ENCODE peak calls at places on chromosomes 6 and 20, in eight cellular contexts. P is testis; I is mammary epithelial cell; F is A549; R is neural progenitor cell; B is lower leg skin; J is ovary; Y is effector memory CD4-positive, alpha-beta T cell. M is an unnamed sample.

GRCh38 chr6:3650959-3651697 is 100.4 kb downstream of the PXDC1 start:
- DNase-seq in P (no peak), J (no peak), R (no peak), I (no peak), B (no peak), Y (no peak), F (no peak), M (no peak)

GRCh38 chr20:32907886-32908285 is 49.2 kb downstream of the EFCAB8 start:
- DNase-seq in R (no peak), P (no peak), Y (no peak), J (no peak), F (no peak), I (no peak), B (no peak), M (no peak)

GRCh38 chr6:106002005-106002404 is 84.1 kb upstream of the PRDM1 start:
- DNase-seq in I (no peak), Y (no peak), R (no peak), J (no peak), F (no peak), P (no peak), B (no peak), M (peak; percentile 56)

GRCh38 chr6:27213544-27214125 is 33.9 kb upstream of the PRSS16 start:
- DNase-seq in P (no peak), I (peak; percentile 40), Y (no peak), J (no peak), R (peak; percentile 70), B (no peak), F (peak; percentile 31), M (peak; percentile 66)

GRCh38 chr6:134299236-134299635 is 18.7 kb downstream of the SGK1 start:
- DNase-seq in P (peak; percentile 29), I (no peak), F (no peak), Y (no peak), J (no peak), B (no peak), R (no peak), M (no peak)

GRCh38 chr6:96795481-96795880 is 41.8 kb downstream of the GPR63 start:
- DNase-seq in I (no peak), Y (no peak), P (no peak), F (no peak), J (no peak), B (no peak), R (peak; percentile 54), M (no peak)

GRCh38 chr20:63692436-63693078 is 3.9 kb upstream of the TNFRSF6B start:
- DNase-seq in B (no peak), Y (no peak), F (no peak), P (no peak), J (no peak), I (no peak), R (no peak), M (no peak)

GRCh38 chr6:46451343-46451742 is 39.9 kb downstream of the RCAN2 start:
- DNase-seq in B (no peak), Y (no peak), J (no peak), R (no peak), I (no peak), P (no peak), F (no peak), M (no peak)

DNA sequence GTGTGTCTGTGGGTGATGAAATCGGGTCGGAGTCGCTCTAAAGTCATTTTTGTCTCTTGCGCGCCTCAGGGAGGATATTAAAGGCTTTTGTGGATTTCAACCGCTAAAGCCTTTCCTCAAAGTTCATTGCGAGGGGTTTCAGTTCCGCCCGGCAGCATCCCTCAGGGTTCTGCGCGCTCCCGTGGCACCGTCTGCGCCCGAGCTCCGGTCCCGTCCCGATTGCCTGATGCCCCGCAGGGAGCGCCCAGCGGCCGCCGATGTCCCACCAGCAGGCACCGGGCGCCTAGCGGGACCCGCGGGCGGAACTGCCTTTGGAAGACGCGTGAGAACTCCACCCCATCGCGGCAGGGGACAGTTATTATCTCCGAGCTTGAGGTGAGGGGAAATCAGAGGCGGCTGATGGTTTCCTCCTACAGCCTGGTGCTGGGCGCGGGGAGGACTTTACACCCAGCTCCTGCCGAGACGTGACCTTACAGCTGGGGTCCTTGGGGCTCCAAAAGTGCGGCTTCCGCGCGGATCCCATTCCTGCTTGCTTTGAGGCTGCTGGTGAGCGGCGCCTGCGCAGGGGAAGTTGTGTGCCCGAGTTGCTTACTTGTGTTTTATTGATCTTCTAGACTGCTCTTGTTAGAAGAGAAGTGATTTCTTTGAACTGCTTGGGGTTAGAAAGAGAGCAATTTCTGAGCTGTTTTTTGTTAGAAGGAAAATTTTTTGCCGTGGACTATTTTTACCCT is 27.1 kb downstream of the ULBP1 start:
- DNase-seq in P (peak; percentile 33), R (peak; percentile 62), I (no peak), Y (peak; percentile 12), F (peak; percentile 34), B (no peak), J (no peak), M (peak; percentile 82)
- H3K4me3 ChIP-seq in P (peak overlapping the region; percentile 12), R (peak overlapping the region; percentile 34), I (peak overlapping the region; percentile 42), Y (peak overlapping the region; percentile 55), F (peak overlapping the region; percentile 45), B (no peak overlapping the region), J (no peak overlapping the region), M (peak overlapping the region; percentile 19)

DNA sequence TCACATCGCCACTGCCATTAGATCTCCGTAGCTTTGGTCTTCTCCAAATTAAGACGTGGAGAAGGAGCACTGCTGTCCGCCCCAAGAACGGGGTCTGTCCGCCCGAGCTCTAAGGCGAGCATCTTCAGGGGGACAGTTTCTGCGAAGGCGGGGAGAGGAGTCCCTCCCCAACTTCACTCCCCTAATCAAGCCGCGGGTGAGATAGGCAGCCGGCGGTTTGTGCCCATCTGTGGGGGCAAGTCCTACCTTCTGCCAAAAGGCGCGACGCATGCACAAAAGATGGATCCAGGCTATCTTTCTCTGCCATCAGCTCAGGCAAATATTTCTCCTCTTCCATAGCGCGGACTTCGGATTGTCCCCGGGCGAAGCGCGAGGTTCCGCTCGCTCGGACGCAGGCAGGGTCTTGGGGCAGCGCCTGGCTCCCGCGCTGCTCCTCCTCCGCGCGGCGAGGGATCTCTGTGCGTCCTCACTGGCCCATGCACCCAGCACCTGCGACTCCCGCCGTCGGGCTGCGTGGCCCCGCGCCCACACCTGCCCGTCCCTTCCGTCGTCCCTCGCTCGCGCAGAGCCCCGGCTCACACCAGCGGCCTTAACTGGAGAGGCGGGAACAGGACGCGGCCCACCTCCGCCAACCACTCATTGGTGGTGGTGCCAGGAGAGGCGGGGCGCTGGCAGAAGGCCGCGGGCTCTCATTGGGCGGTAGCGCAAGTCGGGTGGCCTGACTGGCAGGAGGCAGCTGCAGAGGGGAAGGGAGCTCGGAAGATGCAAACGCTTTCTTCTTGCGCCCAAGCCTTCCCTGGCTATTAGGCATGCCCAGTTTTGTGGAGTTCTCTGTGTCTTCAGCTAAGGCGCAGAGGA is at the start of gene KHDRBS2:
- DNase-seq in B (peak; percentile 31), P (peak; percentile 93), F (peak; percentile 1), R (peak; percentile 97), J (peak; percentile 39), I (peak; percentile 2), Y (no peak), M (peak; percentile 88)
- H3K4me3 ChIP-seq in B (peak within 1 kb of the TSS; percentile 5), P (peak within 1 kb of the TSS; percentile 46), F (peak within 1 kb of the TSS; percentile 8), R (peak within 1 kb of the TSS; percentile 61), J (peak within 1 kb of the TSS; percentile 31), I (no peak within 1 kb of the TSS), Y (no peak within 1 kb of the TSS), M (peak within 1 kb of the TSS; percentile 84)

GRCh38 chr6:7146079-7146828 is 38.5 kb downstream of the RREB1 start:
- DNase-seq in P (peak; percentile 77), J (peak; percentile 51), Y (no peak), R (no peak), I (peak; percentile 56), F (no peak), B (peak; percentile 71), M (no peak)

GRCh38 chr6:7147051-7147671 is 39.4 kb downstream of the RREB1 start:
- DNase-seq in R (peak; percentile 75), B (no peak), I (no peak), Y (no peak), J (no peak), P (no peak), F (no peak), M (no peak)

GRCh38 chr6:7144810-7145209 is 37.0 kb downstream of the RREB1 start:
- DNase-seq in J (no peak), Y (no peak), F (no peak), B (no peak), I (no peak), P (no peak), R (no peak), M (no peak)

GRCh38 chr6:7143161-7143974 is 35.6 kb downstream of the RREB1 start:
- DNase-seq in J (no peak), F (no peak), I (no peak), Y (no peak), B (no peak), P (peak; percentile 63), R (no peak), M (no peak)

DNA sequence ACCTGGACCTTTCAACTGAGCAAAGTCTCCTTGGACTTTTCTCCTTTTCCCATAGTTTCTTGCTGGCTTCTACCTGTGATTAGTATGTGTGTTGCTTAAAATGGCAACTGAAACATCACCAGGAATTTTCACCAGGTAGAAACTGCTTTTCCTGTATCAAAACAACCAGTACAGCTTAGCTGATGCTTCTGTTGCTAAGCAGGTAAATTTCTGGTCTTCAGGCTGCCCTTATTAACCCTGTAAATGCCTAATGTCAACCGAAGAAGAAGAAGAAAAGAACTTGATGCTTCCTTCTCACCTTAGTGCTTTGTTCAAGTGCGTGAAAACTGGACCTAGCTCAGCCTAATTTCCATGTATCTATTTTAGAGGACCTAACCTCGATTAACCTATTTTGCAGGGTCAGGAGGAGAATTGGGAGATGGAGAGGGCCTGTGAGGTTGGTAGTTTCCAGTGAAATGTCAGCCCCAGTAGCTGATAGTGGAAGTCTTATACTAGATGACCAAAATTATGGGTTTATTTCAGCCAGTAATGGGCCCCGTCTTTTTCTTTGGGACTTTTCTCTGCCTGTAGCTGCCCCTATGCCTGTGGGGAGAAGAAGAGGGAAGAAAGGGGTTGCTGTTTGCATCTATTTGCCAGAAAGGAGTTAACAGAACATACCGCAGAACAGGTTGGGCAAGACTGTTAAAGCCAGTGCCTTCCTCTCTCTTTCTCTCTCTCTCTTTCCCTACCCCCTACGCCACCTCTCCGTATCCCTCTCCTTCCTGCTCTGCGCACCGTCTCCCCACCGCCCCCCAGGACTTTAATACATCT is 37.7 kb downstream of the RREB1 start:
- DNase-seq in P (no peak), I (peak; percentile 68), Y (no peak), B (no peak), F (no peak), J (no peak), R (no peak), M (no peak)
- H3K4me3 ChIP-seq in P (no peak overlapping the region), I (peak overlapping the region; percentile 25), Y (no peak overlapping the region), B (no peak overlapping the region), F (no peak overlapping the region), J (no peak overlapping the region), R (no peak overlapping the region), M (no peak overlapping the region)

DNA sequence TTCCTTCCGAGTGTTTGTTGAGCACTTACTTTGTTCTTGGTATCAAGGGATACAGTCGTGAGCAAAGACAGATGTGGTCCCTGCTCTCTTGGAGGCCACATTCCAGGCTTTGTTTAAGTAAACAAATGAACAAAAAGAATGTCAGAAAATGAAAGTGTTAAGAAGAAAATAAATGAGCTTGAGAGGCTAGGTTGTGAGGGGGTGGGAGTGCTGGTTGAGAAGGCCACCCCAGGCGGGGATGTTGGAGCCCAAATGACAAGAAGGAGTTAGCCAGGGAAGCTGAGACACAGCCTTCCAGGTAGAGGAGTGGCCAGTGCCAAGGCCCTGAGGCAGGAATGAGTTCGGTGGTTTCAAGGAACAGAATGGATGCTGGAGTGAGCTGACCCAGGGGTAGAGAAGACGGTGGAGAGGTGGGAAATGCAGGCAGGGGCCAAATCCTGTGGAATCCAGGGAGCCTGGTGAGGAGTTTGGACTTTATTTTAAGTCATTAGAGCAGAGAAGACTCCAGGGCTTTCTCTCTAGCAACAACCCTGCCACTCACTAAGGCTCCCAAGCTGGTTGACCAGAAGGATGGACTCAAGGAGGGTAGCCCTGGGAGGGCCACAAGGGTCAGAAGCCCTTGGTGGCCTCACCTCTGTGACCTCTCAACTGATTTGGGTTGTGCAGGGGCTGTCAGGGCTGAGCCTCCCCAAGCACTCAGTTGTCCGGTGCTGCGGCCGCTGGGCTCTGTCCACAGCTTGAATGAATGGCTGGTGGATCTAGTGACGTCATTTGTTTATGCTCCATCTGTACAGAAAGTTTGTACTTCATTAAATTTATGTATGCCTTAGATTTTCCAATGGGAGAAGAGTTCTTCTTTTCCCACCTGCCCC is 66.0 kb upstream of the STX16 start:
- DNase-seq in J (no peak), B (no peak), I (no peak), Y (no peak), R (peak; percentile 17), P (no peak), F (no peak), M (no peak)
- H3K4me3 ChIP-seq in J (no peak overlapping the region), B (no peak overlapping the region), I (no peak overlapping the region), Y (no peak overlapping the region), R (no peak overlapping the region), P (no peak overlapping the region), F (no peak overlapping the region), M (no peak overlapping the region)